ENCODE peak calls at places on chromosomes 2 and 18, in seven cellular contexts. U is H9, Q is neuronal stem cell, Y is mesenchymal stem cell, X is trophoblast cell, T is H1, R is IMR-90. M is an unnamed sample.

GRCh38 chr2:69667805-69668382 is 24.4 kb upstream of the AAK1 start:
- DNase-seq in Q (no peak), Y (no peak), R (peak; percentile 65), U (peak; percentile 34), T (no peak), X (peak; percentile 69), M (peak; percentile 47)

GRCh38 chr2:101699191-101699938 is 1.9 kb downstream of the MAP4K4 start:
- DNase-seq in X (no peak), U (no peak), R (no peak), Q (no peak), T (no peak), Y (peak; percentile 46), M (no peak)

GRCh38 chr18:60446821-60447220 is 74.2 kb upstream of the MC4R start:
- DNase-seq in Y (no peak), U (peak; percentile 31), X (no peak), R (no peak), T (no peak), Q (no peak), M (peak; percentile 1)

GRCh38 chr2:69026026-69026425 is 13.0 kb downstream of the ANTXR1 start:
- DNase-seq in U (peak; percentile 43), X (peak; percentile 83), Y (peak; percentile 50), Q (no peak), R (peak; percentile 46), T (no peak), M (peak; percentile 71)

GRCh38 chr2:62270728-62271127 is 74.8 kb downstream of the B3GNT2 start:
- DNase-seq in Q (no peak), R (peak; percentile 11), Y (peak; percentile 10), X (no peak), U (no peak), T (no peak), M (no peak)

GRCh38 chr2:240567137-240567871 is 980 bp upstream of the RNPEPL1 start:
- DNase-seq in R (no peak), Q (no peak), Y (peak; percentile 33), X (peak; percentile 17), T (no peak), U (no peak), M (no peak)

GRCh38 chr18:76376225-76376624 is 118.8 kb downstream of the ZNF516 start:
- DNase-seq in T (no peak), X (no peak), Y (no peak), R (peak; percentile 54), U (no peak), Q (no peak), M (no peak)

GRCh38 chr2:9107168-9108025 is 99.2 kb upstream of the ASAP2 start:
- DNase-seq in X (peak; percentile 54), U (no peak), R (no peak), Y (peak; percentile 33), T (no peak), Q (no peak), M (no peak)

GRCh38 chr2:239161711-239162140 is 239.1 kb downstream of the HDAC4 start:
- DNase-seq in R (no peak), U (no peak), X (no peak), Y (no peak), T (no peak), Q (no peak), M (no peak)

GRCh38 chr2:106269591-106270291 is 75.6 kb upstream of the UXS1 start:
- DNase-seq in U (no peak), X (peak; percentile 56), R (no peak), T (no peak), Q (no peak), Y (no peak), M (no peak)

GRCh38 chr18:79479114-79479760 is 83.5 kb downstream of the NFATC1 start:
- DNase-seq in X (peak; percentile 45), U (no peak), Y (no peak), R (no peak), T (no peak), Q (no peak), M (no peak)

GRCh38 chr2:182862003-182862402 is 4.4 kb downstream of the FRZB start:
- DNase-seq in T (no peak), Q (no peak), X (no peak), R (no peak), U (no peak), Y (no peak), M (no peak)

GRCh38 chr2:237818066-237818473 is 19.5 kb downstream of the RBM44 start:
- DNase-seq in U (no peak), R (peak; percentile 45), Y (peak; percentile 65), X (peak; percentile 36), T (no peak), Q (no peak), M (no peak)

GRCh38 chr2:121699421-121700328 is 37.0 kb downstream of the NIFK start:
- DNase-seq in Y (peak; percentile 84), U (no peak), X (peak; percentile 98), T (no peak), R (peak; percentile 84), Q (no peak), M (peak; percentile 81)

GRCh38 chr2:45986509-45986908 is 310.7 kb upstream of the EPAS1 start:
- DNase-seq in Y (no peak), X (no peak), R (no peak), U (no peak), T (no peak), Q (no peak), M (no peak)

GRCh38 chr2:99598435-99598834 is 108.6 kb upstream of the REV1 start:
- DNase-seq in R (no peak), U (peak; percentile 45), Q (no peak), T (no peak), X (no peak), Y (no peak), M (peak; percentile 31)

GRCh38 chr2:167784071-167784400 is 463.4 kb downstream of the STK39 start:
- DNase-seq in T (no peak), Q (no peak), U (no peak), X (no peak), R (no peak), Y (no peak), M (no peak)

GRCh38 chr18:30683836-30684235 is 358.7 kb downstream of the DSC3 start:
- DNase-seq in X (no peak), Q (no peak), T (no peak), R (no peak), U (no peak), Y (no peak), M (no peak)

DNA sequence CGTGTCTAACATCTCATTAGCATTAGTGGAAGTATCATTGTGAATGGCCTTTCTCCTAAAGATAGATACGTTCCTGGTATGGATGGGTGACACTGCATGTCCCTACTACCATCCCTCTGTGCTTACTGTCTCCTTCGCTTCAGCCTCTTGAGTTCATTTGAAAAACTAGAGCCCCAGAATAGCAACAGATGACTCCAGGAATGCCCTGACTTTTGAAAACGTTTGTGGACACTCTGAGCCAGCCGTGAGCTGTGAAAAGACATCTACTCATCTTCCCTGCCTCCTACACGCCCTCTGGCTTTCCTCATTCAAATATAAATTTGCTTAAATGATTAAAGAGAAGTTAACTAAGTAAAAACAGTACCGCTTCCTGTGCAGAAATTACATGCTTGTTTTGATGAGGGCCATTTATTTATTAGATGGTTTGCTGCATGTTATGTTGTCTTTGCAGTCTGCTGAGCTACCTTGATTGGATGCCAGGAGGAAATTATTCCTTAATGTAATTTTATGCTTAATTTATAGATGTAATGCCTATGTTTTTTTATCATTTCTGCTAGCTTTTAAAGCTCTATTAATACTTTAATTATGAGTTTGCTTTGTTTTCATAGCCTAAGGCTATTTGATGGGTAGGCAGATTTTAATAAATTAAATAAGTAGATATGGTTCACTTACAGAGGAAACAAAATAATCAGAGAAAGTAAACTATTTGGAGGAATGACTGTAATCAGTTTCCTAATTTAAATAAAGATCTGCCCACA is 32.1 kb upstream of the MYO3B start:
- DNase-seq in U (no peak), T (no peak), Y (no peak), X (no peak), Q (no peak), R (no peak), M (no peak)
- H2BK120ac ChIP-seq in U (no peak overlapping the region), T (no peak overlapping the region), Y (no peak overlapping the region), X (no peak overlapping the region), Q (no peak overlapping the region), R (no peak overlapping the region), M (no peak overlapping the region)

GRCh38 chr18:55163550-55163949 is 204.3 kb upstream of the CCDC68 start:
- DNase-seq in T (no peak), Q (no peak), R (no peak), X (no peak), U (no peak), Y (no peak), M (peak; percentile 68)

GRCh38 chr18:55159027-55159426 is 199.8 kb upstream of the CCDC68 start:
- DNase-seq in U (no peak), Y (no peak), X (no peak), R (no peak), T (no peak), Q (no peak), M (no peak)

GRCh38 chr18:55158570-55158969 is 199.3 kb upstream of the CCDC68 start:
- DNase-seq in R (no peak), Y (no peak), X (no peak), T (no peak), U (no peak), Q (no peak), M (no peak)

GRCh38 chr18:55165399-55166125 is 206.3 kb upstream of the CCDC68 start:
- DNase-seq in X (no peak), R (no peak), U (no peak), T (no peak), Q (no peak), Y (no peak), M (peak; percentile 33)

DNA sequence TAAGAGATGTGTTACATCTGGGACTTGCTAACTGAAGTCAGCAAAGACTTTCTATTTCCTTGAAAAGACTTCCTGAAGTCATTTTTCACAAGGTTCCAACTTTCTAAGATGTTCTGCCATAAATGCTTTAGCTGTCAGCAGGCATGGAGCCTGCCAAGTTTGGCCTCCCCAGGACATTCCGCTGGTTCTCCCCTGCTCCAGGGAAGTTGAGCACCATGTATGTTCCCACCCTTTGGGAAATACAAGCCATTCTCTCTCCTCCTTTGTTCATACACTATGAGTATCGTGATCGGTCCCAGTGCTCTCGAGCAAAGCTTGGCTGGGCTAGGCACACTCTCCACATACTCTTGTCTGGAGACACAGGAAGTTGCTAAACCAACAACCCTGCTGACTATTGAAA is 202.7 kb upstream of the CCDC68 start:
- DNase-seq in T (no peak), X (no peak), R (no peak), U (no peak), Q (no peak), Y (no peak), M (no peak)
- H2AK5ac ChIP-seq in T (no peak overlapping the region), X (no peak overlapping the region), R (no peak overlapping the region), U (no peak overlapping the region), Q (no peak overlapping the region), Y (no peak overlapping the region), M (no peak overlapping the region)

GRCh38 chr18:7682334-7682733 is 115.2 kb downstream of the PTPRM start:
- DNase-seq in T (no peak), X (no peak), Q (no peak), U (no peak), R (no peak), Y (no peak), M (no peak)
- H3K4me1 ChIP-seq in T (no peaks in the 10 kb centered on the region), X (peaks cover 7% of the 10 kb centered on the region), Q (peaks cover 2% of the 10 kb centered on the region), U (peaks cover 4% of the 10 kb centered on the region), R (no peaks in the 10 kb centered on the region), Y (peaks cover 6% of the 10 kb centered on the region), M (peaks cover 7% of the 10 kb centered on the region)

GRCh38 chr2:157866666-157867642 is 9.2 kb downstream of the ACVR1 start:
- DNase-seq in U (no peak), T (no peak), Q (no peak), R (no peak), X (no peak), Y (no peak), M (no peak)
- H2BK120ac ChIP-seq in U (no peak overlapping the region), T (no peak overlapping the region), Q (no peak overlapping the region), R (no peak overlapping the region), X (no peak overlapping the region), Y (no peak overlapping the region), M (no peak overlapping the region)